ENCODE peak calls at places on chromosome X, in nine cellular contexts. One of them, this sample, is unnamed.

GRCh38 chrX:123077671-123078070 is 106.4 kb upstream of the GRIA3 start:
- DNase-seq in MM.1S: no peak
- DNase-seq in IMR-90: no peak
- DNase-seq in mammary epithelial cell: no peak
- DNase-seq in right atrium auricular region: no peak
- DNase-seq in lower lobe of right lung: no peak
- DNase-seq in left lung: no peak
- DNase-seq in WERI-Rb-1: no peak
- DNase-seq in stomach: no peak
- DNase-seq in this sample: no peak

GRCh38 chrX:153336128-153336894 is 2.4 kb downstream of the ZNF275 start:
- DNase-seq in MM.1S: peak; percentile 43
- DNase-seq in IMR-90: no peak
- DNase-seq in mammary epithelial cell: peak; percentile 9
- DNase-seq in right atrium auricular region: peak; percentile 16
- DNase-seq in lower lobe of right lung: no peak
- DNase-seq in left lung: no peak
- DNase-seq in WERI-Rb-1: no peak
- DNase-seq in stomach: no peak
- DNase-seq in this sample: no peak

GRCh38 chrX:71909956-71910355 is 689 bp upstream of the NHSL2 start:
- DNase-seq in MM.1S: no peak
- DNase-seq in IMR-90: no peak
- DNase-seq in mammary epithelial cell: no peak
- DNase-seq in right atrium auricular region: no peak
- DNase-seq in lower lobe of right lung: no peak
- DNase-seq in left lung: no peak
- DNase-seq in WERI-Rb-1: peak; percentile 64
- DNase-seq in stomach: no peak
- DNase-seq in this sample: no peak

GRCh38 chrX:39855748-39856129 is 242.0 kb downstream of the BCOR start:
- DNase-seq in MM.1S: peak; percentile 94
- DNase-seq in IMR-90: peak; percentile 43
- DNase-seq in mammary epithelial cell: peak; percentile 19
- DNase-seq in right atrium auricular region: no peak
- DNase-seq in lower lobe of right lung: no peak
- DNase-seq in left lung: no peak
- DNase-seq in WERI-Rb-1: peak; percentile 73
- DNase-seq in stomach: peak; percentile 54
- DNase-seq in this sample: peak; percentile 22

GRCh38 chrX:110241816-110242215 is 76.1 kb downstream of the AMMECR1 start:
- DNase-seq in MM.1S: no peak
- DNase-seq in IMR-90: peak; percentile 33
- DNase-seq in mammary epithelial cell: no peak
- DNase-seq in right atrium auricular region: no peak
- DNase-seq in lower lobe of right lung: no peak
- DNase-seq in left lung: no peak
- DNase-seq in WERI-Rb-1: no peak
- DNase-seq in stomach: peak; percentile 64
- DNase-seq in this sample: no peak

GRCh38 chrX:77749695-77750094 is 36.3 kb downstream of the ATRX start:
- DNase-seq in MM.1S: no peak
- DNase-seq in IMR-90: peak; percentile 82
- DNase-seq in mammary epithelial cell: no peak
- DNase-seq in right atrium auricular region: no peak
- DNase-seq in lower lobe of right lung: no peak
- DNase-seq in left lung: no peak
- DNase-seq in WERI-Rb-1: no peak
- DNase-seq in stomach: no peak
- DNase-seq in this sample: no peak

GRCh38 chrX:144849141-144849540 is 398.2 kb upstream of the SPANXN1 start:
- DNase-seq in MM.1S: no peak
- DNase-seq in IMR-90: no peak
- DNase-seq in mammary epithelial cell: peak; percentile 63
- DNase-seq in right atrium auricular region: no peak
- DNase-seq in lower lobe of right lung: no peak
- DNase-seq in left lung: no peak
- DNase-seq in WERI-Rb-1: no peak
- DNase-seq in stomach: no peak
- DNase-seq in this sample: no peak

GRCh38 chrX:1521459-1521956 is 15.5 kb downstream of the P2RY8 start:
- DNase-seq in MM.1S: peak; percentile 89
- DNase-seq in IMR-90: no peak
- DNase-seq in mammary epithelial cell: no peak
- DNase-seq in right atrium auricular region: peak; percentile 58
- DNase-seq in lower lobe of right lung: no peak
- DNase-seq in left lung: no peak
- DNase-seq in WERI-Rb-1: no peak
- DNase-seq in stomach: no peak
- DNase-seq in this sample: no peak

GRCh38 chrX:14528629-14529287 is 578 bp upstream of the GLRA2 start:
- DNase-seq in MM.1S: peak; percentile 44
- DNase-seq in IMR-90: peak; percentile 5
- DNase-seq in mammary epithelial cell: peak; percentile 60
- DNase-seq in right atrium auricular region: peak; percentile 60
- DNase-seq in lower lobe of right lung: peak; percentile 32
- DNase-seq in left lung: peak; percentile 33
- DNase-seq in WERI-Rb-1: peak; percentile 67
- DNase-seq in stomach: peak; percentile 69
- DNase-seq in this sample: peak; percentile 34

GRCh38 chrX:41452972-41453371 is 5.8 kb downstream of the NYX start:
- DNase-seq in MM.1S: no peak
- DNase-seq in IMR-90: peak; percentile 45
- DNase-seq in mammary epithelial cell: no peak
- DNase-seq in right atrium auricular region: no peak
- DNase-seq in lower lobe of right lung: no peak
- DNase-seq in left lung: no peak
- DNase-seq in WERI-Rb-1: no peak
- DNase-seq in stomach: no peak
- DNase-seq in this sample: no peak

GRCh38 chrX:10579753-10580060 is 40.7 kb downstream of the MID1 start:
- DNase-seq in MM.1S: no peak
- DNase-seq in IMR-90: peak; percentile 37
- DNase-seq in mammary epithelial cell: no peak
- DNase-seq in right atrium auricular region: no peak
- DNase-seq in lower lobe of right lung: no peak
- DNase-seq in left lung: no peak
- DNase-seq in WERI-Rb-1: no peak
- DNase-seq in stomach: no peak
- DNase-seq in this sample: no peak

GRCh38 chrX:100654256-100654655 is 10.3 kb downstream of the SRPX2 start:
- DNase-seq in MM.1S: peak; percentile 22
- DNase-seq in IMR-90: peak; percentile 32
- DNase-seq in mammary epithelial cell: no peak
- DNase-seq in right atrium auricular region: no peak
- DNase-seq in lower lobe of right lung: no peak
- DNase-seq in left lung: no peak
- DNase-seq in WERI-Rb-1: peak; percentile 30
- DNase-seq in stomach: no peak
- DNase-seq in this sample: no peak

GRCh38 chrX:153735274-153735673 is 10.6 kb downstream of the ABCD1 start:
- DNase-seq in MM.1S: peak; percentile 11
- DNase-seq in IMR-90: no peak
- DNase-seq in mammary epithelial cell: no peak
- DNase-seq in right atrium auricular region: no peak
- DNase-seq in lower lobe of right lung: no peak
- DNase-seq in left lung: no peak
- DNase-seq in WERI-Rb-1: no peak
- DNase-seq in stomach: no peak
- DNase-seq in this sample: no peak

GRCh38 chrX:53316860-53317237 is 35.5 kb upstream of the IQSEC2 start:
- DNase-seq in MM.1S: no peak
- DNase-seq in IMR-90: no peak
- DNase-seq in mammary epithelial cell: no peak
- DNase-seq in right atrium auricular region: no peak
- DNase-seq in lower lobe of right lung: no peak
- DNase-seq in left lung: no peak
- DNase-seq in WERI-Rb-1: no peak
- DNase-seq in stomach: no peak
- DNase-seq in this sample: no peak

GRCh38 chrX:112851806-112852205 is 11.2 kb upstream of the AMOT start:
- DNase-seq in MM.1S: peak; percentile 94
- DNase-seq in IMR-90: peak; percentile 73
- DNase-seq in mammary epithelial cell: peak; percentile 9
- DNase-seq in right atrium auricular region: no peak
- DNase-seq in lower lobe of right lung: no peak
- DNase-seq in left lung: no peak
- DNase-seq in WERI-Rb-1: no peak
- DNase-seq in stomach: no peak
- DNase-seq in this sample: peak; percentile 20

DNA sequence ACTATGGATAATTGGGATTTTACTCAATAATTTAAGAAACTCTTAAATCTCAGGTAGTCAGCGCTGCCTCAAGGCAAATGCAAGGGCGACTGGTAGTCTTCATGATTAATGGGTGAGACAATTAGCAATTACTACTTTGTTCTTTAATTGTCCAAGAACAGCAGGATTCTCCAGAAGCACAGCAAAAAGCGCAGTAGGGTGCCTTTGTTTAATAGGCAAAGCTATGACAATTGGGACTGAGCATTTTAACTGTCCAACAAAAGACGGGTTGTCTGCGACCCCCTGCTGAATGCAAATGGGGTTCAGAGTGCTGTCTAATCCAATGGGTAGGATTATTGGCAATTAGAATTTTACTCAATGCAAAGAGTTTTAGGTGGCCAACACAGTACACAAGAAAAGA is 286.1 kb downstream of the CHIC1 start:
- DNase-seq in MM.1S: no peak
- DNase-seq in IMR-90: no peak
- DNase-seq in mammary epithelial cell: no peak
- DNase-seq in right atrium auricular region: no peak
- DNase-seq in lower lobe of right lung: no peak
- DNase-seq in left lung: no peak
- DNase-seq in WERI-Rb-1: no peak
- DNase-seq in stomach: no peak
- DNase-seq in this sample: no peak
- H3K4me3 ChIP-seq in MM.1S: peak overlapping the region; percentile 50
- H3K4me3 ChIP-seq in IMR-90: peak overlapping the region; percentile 37
- H3K4me3 ChIP-seq in mammary epithelial cell: peak overlapping the region; percentile 34
- H3K4me3 ChIP-seq in right atrium auricular region: peak overlapping the region; percentile 31
- H3K4me3 ChIP-seq in lower lobe of right lung: no peak overlapping the region
- H3K4me3 ChIP-seq in left lung: no peak overlapping the region
- H3K4me3 ChIP-seq in WERI-Rb-1: no peak overlapping the region
- H3K4me3 ChIP-seq in stomach: peak overlapping the region; percentile 25
- H3K4me3 ChIP-seq in this sample: no peak overlapping the region

GRCh38 chrX:19344207-19344534 is 444 bp downstream of the PDHA1 start:
- DNase-seq in MM.1S: no peak
- DNase-seq in IMR-90: no peak
- DNase-seq in mammary epithelial cell: no peak
- DNase-seq in right atrium auricular region: no peak
- DNase-seq in lower lobe of right lung: no peak
- DNase-seq in left lung: no peak
- DNase-seq in WERI-Rb-1: no peak
- DNase-seq in stomach: no peak
- DNase-seq in this sample: no peak
- H3K27ac ChIP-seq in MM.1S: peak overlapping the region; percentile 34
- H3K27ac ChIP-seq in IMR-90: peak overlapping the region; percentile 31
- H3K27ac ChIP-seq in mammary epithelial cell: peak overlapping the region; percentile 61
- H3K27ac ChIP-seq in right atrium auricular region: peak overlapping the region; percentile 86
- H3K27ac ChIP-seq in lower lobe of right lung: peak overlapping the region; percentile 91
- H3K27ac ChIP-seq in left lung: peak overlapping the region; percentile 67
- H3K27ac ChIP-seq in WERI-Rb-1: peak overlapping the region; percentile 64
- H3K27ac ChIP-seq in stomach: peak overlapping the region; percentile 86
- H3K27ac ChIP-seq in this sample: peak overlapping the region; percentile 94

GRCh38 chrX:13277539-13277938 is 42.3 kb downstream of the ATXN3L start:
- DNase-seq in MM.1S: no peak
- DNase-seq in IMR-90: no peak
- DNase-seq in mammary epithelial cell: no peak
- DNase-seq in right atrium auricular region: no peak
- DNase-seq in lower lobe of right lung: no peak
- DNase-seq in left lung: no peak
- DNase-seq in WERI-Rb-1: no peak
- DNase-seq in stomach: no peak
- DNase-seq in this sample: no peak
- H3K4me3 ChIP-seq in MM.1S: no peak overlapping the region
- H3K4me3 ChIP-seq in IMR-90: no peak overlapping the region
- H3K4me3 ChIP-seq in mammary epithelial cell: no peak overlapping the region
- H3K4me3 ChIP-seq in right atrium auricular region: no peak overlapping the region
- H3K4me3 ChIP-seq in lower lobe of right lung: no peak overlapping the region
- H3K4me3 ChIP-seq in left lung: no peak overlapping the region
- H3K4me3 ChIP-seq in WERI-Rb-1: no peak overlapping the region
- H3K4me3 ChIP-seq in stomach: no peak overlapping the region
- H3K4me3 ChIP-seq in this sample: no peak overlapping the region

GRCh38 chrX:119757646-119757978 is 776 bp upstream of the SOWAHD start:
- DNase-seq in MM.1S: no peak
- DNase-seq in IMR-90: no peak
- DNase-seq in mammary epithelial cell: no peak
- DNase-seq in right atrium auricular region: no peak
- DNase-seq in lower lobe of right lung: no peak
- DNase-seq in left lung: no peak
- DNase-seq in WERI-Rb-1: no peak
- DNase-seq in stomach: no peak
- DNase-seq in this sample: no peak

GRCh38 chrX:119756926-119757635 is 1.3 kb upstream of the SOWAHD start:
- DNase-seq in MM.1S: peak; percentile 23
- DNase-seq in IMR-90: no peak
- DNase-seq in mammary epithelial cell: no peak
- DNase-seq in right atrium auricular region: no peak
- DNase-seq in lower lobe of right lung: no peak
- DNase-seq in left lung: peak; percentile 27
- DNase-seq in WERI-Rb-1: no peak
- DNase-seq in stomach: peak; percentile 46
- DNase-seq in this sample: no peak

GRCh38 chrX:119758682-119759332 is 419 bp downstream of the SOWAHD start:
- DNase-seq in MM.1S: peak; percentile 52
- DNase-seq in IMR-90: no peak
- DNase-seq in mammary epithelial cell: peak; percentile 37
- DNase-seq in right atrium auricular region: no peak
- DNase-seq in lower lobe of right lung: no peak
- DNase-seq in left lung: no peak
- DNase-seq in WERI-Rb-1: peak; percentile 25
- DNase-seq in stomach: peak; percentile 43
- DNase-seq in this sample: peak; percentile 27

GRCh38 chrX:119759333-119759766 is 962 bp downstream of the SOWAHD start:
- DNase-seq in MM.1S: no peak
- DNase-seq in IMR-90: no peak
- DNase-seq in mammary epithelial cell: no peak
- DNase-seq in right atrium auricular region: no peak
- DNase-seq in lower lobe of right lung: no peak
- DNase-seq in left lung: no peak
- DNase-seq in WERI-Rb-1: no peak
- DNase-seq in stomach: no peak
- DNase-seq in this sample: no peak

DNA sequence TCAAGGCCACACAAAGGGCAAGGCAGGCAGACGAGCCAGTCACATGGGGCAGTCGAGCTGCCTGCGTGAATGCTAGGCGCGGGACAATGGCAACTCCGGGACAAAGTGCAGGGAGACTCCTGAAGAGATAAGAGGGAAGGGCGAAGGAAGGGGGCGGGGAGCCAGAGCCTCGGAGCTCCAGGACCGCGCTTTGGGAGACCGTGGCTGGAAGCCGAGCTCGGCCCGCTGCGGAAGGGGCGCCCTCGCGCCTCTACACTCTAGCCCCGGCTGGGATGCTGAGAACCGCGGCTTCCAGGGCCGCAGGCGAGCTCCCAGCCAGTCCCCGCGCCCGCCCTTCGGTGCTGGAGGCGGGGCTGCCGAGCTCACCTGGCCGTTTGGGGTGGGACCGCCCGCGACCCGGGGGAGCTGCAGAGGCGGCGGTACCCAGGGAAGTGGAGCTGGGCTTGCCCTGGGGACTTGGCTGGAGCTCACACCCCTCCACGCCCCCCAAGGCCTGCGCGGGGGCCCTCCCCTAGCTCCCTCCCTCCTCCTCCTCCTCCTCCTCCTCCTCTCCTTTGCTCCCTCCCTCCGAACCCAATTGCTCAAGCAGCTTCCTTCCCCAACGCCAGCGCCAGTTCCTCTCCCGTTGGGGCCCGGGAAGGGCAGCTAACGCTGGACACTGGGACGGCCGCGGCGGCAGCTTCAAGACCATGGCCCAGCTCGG is at the start of gene SOWAHD:
- DNase-seq in MM.1S: peak; percentile 52
- DNase-seq in IMR-90: no peak
- DNase-seq in mammary epithelial cell: peak; percentile 39
- DNase-seq in right atrium auricular region: no peak
- DNase-seq in lower lobe of right lung: peak; percentile 63
- DNase-seq in left lung: peak; percentile 67
- DNase-seq in WERI-Rb-1: peak; percentile 29
- DNase-seq in stomach: peak; percentile 55
- DNase-seq in this sample: peak; percentile 56
- H3K27ac ChIP-seq in MM.1S: peak within 1 kb of the TSS; percentile 37
- H3K27ac ChIP-seq in IMR-90: no peak within 1 kb of the TSS
- H3K27ac ChIP-seq in mammary epithelial cell: no peak within 1 kb of the TSS
- H3K27ac ChIP-seq in right atrium auricular region: no peak within 1 kb of the TSS
- H3K27ac ChIP-seq in lower lobe of right lung: peak within 1 kb of the TSS; percentile 72
- H3K27ac ChIP-seq in left lung: peak within 1 kb of the TSS; percentile 39
- H3K27ac ChIP-seq in WERI-Rb-1: no peak within 1 kb of the TSS
- H3K27ac ChIP-seq in stomach: peak within 1 kb of the TSS; percentile 63
- H3K27ac ChIP-seq in this sample: no peak within 1 kb of the TSS